ENCODE peak calls at places on chromosome 7, in five cellular contexts. V is esophagus squamous epithelium, E is psoas muscle, R is GM23338, N is IMR-90. M is an unnamed sample.

GRCh38 chr7:80596933-80597517 is 41.4 kb upstream of the CD36 start:
- DNase-seq in V (no peak), E (no peak), R (no peak), N (no peak), M (no peak)

GRCh38 chr7:75937958-75938786 is 23.2 kb downstream of the POR start:
- DNase-seq in V (no peak), E (peak; percentile 88), R (no peak), N (peak; percentile 96), M (peak; percentile 33)

GRCh38 chr7:757741-758163 is 30.7 kb upstream of the PRKAR1B start:
- DNase-seq in V (no peak), E (peak; percentile 34), R (no peak), N (no peak), M (no peak)

GRCh38 chr7:140696024-140696678 is 357 bp upstream of the NDUFB2 start:
- DNase-seq in V (peak; percentile 54), E (peak; percentile 97), R (peak; percentile 97), N (peak; percentile 89), M (no peak)

GRCh38 chr7:152436279-152437147 is 710 bp upstream of the KMT2C start:
- DNase-seq in V (peak; percentile 44), E (peak; percentile 98), R (peak; percentile 95), N (peak; percentile 89), M (peak; percentile 91)

GRCh38 chr7:42238709-42239395 is 1.8 kb upstream of the GLI3 start:
- DNase-seq in V (no peak), E (no peak), R (peak; percentile 51), N (peak; percentile 84), M (peak; percentile 89)

GRCh38 chr7:72325561-72325960 is 86.6 kb downstream of the CALN1 start:
- DNase-seq in V (no peak), E (no peak), R (no peak), N (no peak), M (no peak)

GRCh38 chr7:74019149-74019548 is 8.8 kb upstream of the ELN start:
- DNase-seq in V (no peak), E (no peak), R (no peak), N (no peak), M (no peak)

GRCh38 chr7:77351539-77352004 is 64.6 kb downstream of the GSAP start:
- DNase-seq in V (no peak), E (no peak), R (peak; percentile 32), N (no peak), M (peak; percentile 30)

GRCh38 chr7:116598278-116598677 is 73.4 kb downstream of the CAV1 start:
- DNase-seq in V (no peak), E (no peak), R (no peak), N (no peak), M (no peak)

GRCh38 chr7:102284399-102284798 is 2.3 kb upstream of the SH2B2 start:
- DNase-seq in V (no peak), E (no peak), R (no peak), N (no peak), M (no peak)

GRCh38 chr7:104998040-104998752 is 15.8 kb upstream of the KMT2E start:
- DNase-seq in V (no peak), E (no peak), R (no peak), N (no peak), M (no peak)
- H3K4me1 ChIP-seq in V (peaks cover 25% of the 10 kb centered on the region), E (peaks cover 99% of the 10 kb centered on the region), R (peaks cover 11% of the 10 kb centered on the region), N (peaks cover 2% of the 10 kb centered on the region), M (peaks cover 16% of the 10 kb centered on the region)

DNA sequence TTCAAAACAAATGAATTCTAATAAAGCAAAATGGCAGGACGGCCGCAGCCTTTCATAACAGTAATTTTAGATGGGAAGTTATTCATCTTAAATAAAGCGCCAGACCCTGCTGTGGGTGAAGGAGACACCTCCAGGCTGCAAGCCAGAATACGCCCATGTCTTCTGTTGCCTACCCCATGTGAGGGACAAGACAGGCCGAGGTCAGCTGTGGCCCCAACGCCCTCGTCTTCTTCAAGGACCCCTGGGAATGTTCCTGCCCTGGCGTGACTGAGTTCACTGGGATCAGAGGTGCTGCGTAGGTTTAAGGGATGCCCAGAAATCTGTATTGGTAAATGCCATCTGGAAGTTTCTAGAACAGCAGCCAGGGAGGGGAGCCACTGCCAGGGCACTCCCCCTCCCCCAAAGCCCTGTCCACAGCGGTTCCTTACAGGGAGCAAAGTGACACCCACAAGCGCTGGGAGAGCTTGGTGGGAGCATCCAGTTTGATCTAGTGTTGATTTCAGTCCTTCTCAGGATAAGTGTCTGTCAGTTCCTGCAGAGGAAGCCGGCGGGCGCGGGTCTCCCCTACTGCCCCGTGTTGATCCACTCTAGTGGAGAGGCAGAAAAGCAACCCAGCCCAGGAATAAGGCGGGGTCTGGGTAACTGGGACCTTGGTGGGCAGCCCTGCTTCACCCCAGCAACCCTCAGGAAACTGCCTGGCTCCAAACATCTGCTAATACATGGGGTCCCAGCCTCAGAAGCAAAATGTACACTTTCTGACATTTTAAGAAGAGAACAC is 20.6 kb downstream of the PAPOLB start:
- DNase-seq in V (no peak), E (no peak), R (no peak), N (no peak), M (no peak)
- TF ChIP-seq CTCF in V (no peak), E (no peak), R (no peak), N (no peak), M (no peak)

DNA sequence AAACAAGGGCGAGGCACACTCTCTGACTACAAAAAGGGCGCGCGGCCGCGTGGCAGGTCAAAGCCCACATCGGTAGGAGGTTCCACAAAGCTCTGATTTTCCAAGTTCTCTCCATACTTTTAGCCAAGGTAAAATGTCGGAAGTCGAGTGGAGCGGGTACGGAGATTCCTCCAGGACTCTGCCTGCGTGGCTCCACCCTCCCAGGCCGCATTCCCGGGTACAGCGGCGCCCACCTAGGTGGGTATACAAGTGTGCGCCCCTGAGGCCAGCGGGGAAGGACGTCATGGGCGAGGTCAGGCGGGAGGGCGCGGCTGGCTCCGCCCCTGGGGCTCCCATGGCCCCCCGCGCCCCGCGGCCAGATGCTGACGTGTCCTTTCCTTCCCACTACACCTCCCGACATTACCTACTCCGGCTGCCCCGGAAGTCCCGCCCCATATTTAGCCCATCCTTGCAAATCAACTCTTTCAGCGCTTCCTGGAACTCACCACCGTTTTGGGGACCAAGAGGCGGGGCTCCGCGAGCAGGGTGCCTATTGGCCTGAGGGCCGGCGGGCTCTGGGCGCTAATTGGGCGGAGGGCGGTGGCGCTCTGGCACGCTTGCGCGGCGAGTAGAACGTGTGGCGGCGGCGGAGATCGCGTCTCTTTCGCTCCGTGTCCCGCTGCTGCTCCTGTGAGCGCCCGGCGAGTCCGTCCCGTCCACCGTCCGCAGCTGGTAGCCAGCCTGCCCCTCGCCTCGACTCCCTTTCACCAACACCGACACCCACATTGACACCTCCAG is at the start of gene SND1:
- DNase-seq in V (peak; percentile 97), E (peak; percentile 99), R (peak; percentile 99), N (peak; percentile 99), M (peak; percentile 98)
- H3K4me1 ChIP-seq in V (no peaks in the 10 kb centered on the region), E (peaks cover 30% of the 10 kb centered on the region), R (peaks cover 41% of the 10 kb centered on the region), N (peaks cover 8% of the 10 kb centered on the region), M (peaks cover 28% of the 10 kb centered on the region)

DNA sequence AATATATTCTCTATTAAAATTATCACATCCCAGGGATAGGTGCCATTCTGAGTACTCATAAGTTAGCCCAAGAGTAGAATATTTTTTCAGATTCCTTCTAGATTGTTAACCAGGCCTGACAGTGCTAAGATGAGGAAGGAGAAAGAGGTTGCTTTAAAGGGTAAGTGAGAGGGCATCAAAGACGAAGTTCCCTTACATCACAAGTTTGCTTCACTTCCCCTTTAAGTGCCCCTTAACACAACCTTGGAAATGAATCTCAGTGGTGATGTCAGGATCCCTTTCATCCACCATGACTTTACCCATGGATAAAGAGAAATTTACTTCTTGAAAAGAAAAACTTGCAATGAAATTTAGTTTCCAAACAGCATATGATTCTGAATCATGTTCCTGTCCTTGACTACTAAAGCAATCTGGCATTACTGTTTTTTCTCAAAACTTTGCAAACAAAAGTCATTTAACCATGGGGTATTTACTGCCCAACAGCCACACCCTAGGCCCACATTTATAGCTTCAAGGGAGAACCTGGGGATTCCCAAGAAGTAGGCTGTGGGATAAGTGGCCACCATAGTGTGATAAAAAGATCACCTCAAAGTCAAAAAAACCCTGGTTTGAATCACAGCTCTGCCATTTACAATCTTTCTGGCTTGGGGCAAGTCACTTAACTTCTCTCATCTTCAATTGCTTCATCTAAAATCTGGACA is 135.9 kb downstream of the ITGB8 start:
- DNase-seq in V (no peak), E (no peak), R (no peak), N (no peak), M (no peak)
- TF ChIP-seq CTCF in V (no peak), E (no peak), R (no peak), N (no peak), M (no peak)

M was measured in endothelial cell of umbilical vein.